ENCODE peak calls at places on chromosomes 3 and 15, in four cellular contexts. One of them, this sample, is unnamed. For H3K27me3, the result is how much of the 10 kb centered on the place peaks cover.

GRCh38 chr3:127690823-127691452 is 18.2 kb downstream of the ABTB1 start:
- DNase-seq in gastrocnemius medialis: no peak
- DNase-seq in tibial artery: peak
- DNase-seq in neural progenitor cell: peak
- DNase-seq in this sample: no peak

GRCh38 chr3:67296039-67296892 is 298.2 kb downstream of the KBTBD8 start:
- DNase-seq in gastrocnemius medialis: no peak
- DNase-seq in tibial artery: no peak
- DNase-seq in neural progenitor cell: no peak
- DNase-seq in this sample: no peak

GRCh38 chr3:114690896-114691295 is 397.1 kb downstream of the TIGIT start:
- DNase-seq in gastrocnemius medialis: no peak
- DNase-seq in tibial artery: no peak
- DNase-seq in neural progenitor cell: no peak
- DNase-seq in this sample: no peak

GRCh38 chr3:179071161-179071568 is 444 bp downstream of the ZMAT3 start:
- DNase-seq in gastrocnemius medialis: peak
- DNase-seq in tibial artery: no peak
- DNase-seq in neural progenitor cell: no peak
- DNase-seq in this sample: no peak

GRCh38 chr3:179760944-179761343 is 108.1 kb downstream of the USP13 start:
- DNase-seq in gastrocnemius medialis: no peak
- DNase-seq in tibial artery: no peak
- DNase-seq in neural progenitor cell: no peak
- DNase-seq in this sample: no peak

GRCh38 chr15:39738998-39739397 is 43.6 kb downstream of the FSIP1 start:
- DNase-seq in gastrocnemius medialis: no peak
- DNase-seq in tibial artery: no peak
- DNase-seq in neural progenitor cell: no peak
- DNase-seq in this sample: no peak

GRCh38 chr3:43689166-43689565 is 1.6 kb upstream of the ABHD5 start:
- DNase-seq in gastrocnemius medialis: no peak
- DNase-seq in tibial artery: no peak
- DNase-seq in neural progenitor cell: no peak
- DNase-seq in this sample: no peak

GRCh38 chr15:52010633-52011595 is 8.1 kb upstream of the MAPK6 start:
- DNase-seq in gastrocnemius medialis: peak
- DNase-seq in tibial artery: no peak
- DNase-seq in neural progenitor cell: no peak
- DNase-seq in this sample: no peak

GRCh38 chr15:75842722-75843617 is at the start of gene UBE2Q2:
- DNase-seq in gastrocnemius medialis: peak
- DNase-seq in tibial artery: peak
- DNase-seq in neural progenitor cell: peak
- DNase-seq in this sample: no peak

GRCh38 chr15:31277335-31278055 is 49.1 kb upstream of the KLF13 start:
- DNase-seq in gastrocnemius medialis: no peak
- DNase-seq in tibial artery: peak
- DNase-seq in neural progenitor cell: no peak
- DNase-seq in this sample: no peak

GRCh38 chr3:147655236-147655635 is 246.1 kb downstream of the ZIC1 start:
- DNase-seq in gastrocnemius medialis: no peak
- DNase-seq in tibial artery: no peak
- DNase-seq in neural progenitor cell: no peak
- DNase-seq in this sample: no peak
- H3K27me3 ChIP-seq in gastrocnemius medialis: under half
- H3K27me3 ChIP-seq in tibial artery: under half
- H3K27me3 ChIP-seq in neural progenitor cell: under half
- H3K27me3 ChIP-seq in this sample: under half

GRCh38 chr3:53890726-53891499 is 746 bp downstream of the SELENOK start:
- DNase-seq in gastrocnemius medialis: no peak
- DNase-seq in tibial artery: no peak
- DNase-seq in neural progenitor cell: peak
- DNase-seq in this sample: no peak

GRCh38 chr3:53884623-53885022 is 2.7 kb upstream of the ACTR8 start:
- DNase-seq in gastrocnemius medialis: no peak
- DNase-seq in tibial artery: no peak
- DNase-seq in neural progenitor cell: no peak
- DNase-seq in this sample: no peak

GRCh38 chr3:53888229-53888628 is 3.4 kb downstream of the SELENOK start:
- DNase-seq in gastrocnemius medialis: no peak
- DNase-seq in tibial artery: no peak
- DNase-seq in neural progenitor cell: no peak
- DNase-seq in this sample: no peak

GRCh38 chr3:53885239-53885638 is 3.3 kb upstream of the ACTR8 start:
- DNase-seq in gastrocnemius medialis: no peak
- DNase-seq in tibial artery: no peak
- DNase-seq in neural progenitor cell: no peak
- DNase-seq in this sample: no peak

GRCh38 chr3:53887446-53887845 is 4.2 kb downstream of the SELENOK start:
- DNase-seq in gastrocnemius medialis: no peak
- DNase-seq in tibial artery: no peak
- DNase-seq in neural progenitor cell: no peak
- DNase-seq in this sample: no peak
- H3K27ac ChIP-seq in gastrocnemius medialis: no peak
- H3K27ac ChIP-seq in tibial artery: no peak
- H3K27ac ChIP-seq in neural progenitor cell: no peak
- H3K27ac ChIP-seq in this sample: no peak

GRCh38 chr15:73755946-73756345 is 2.8 kb upstream of the INSYN1 start:
- DNase-seq in gastrocnemius medialis: no peak
- DNase-seq in tibial artery: no peak
- DNase-seq in neural progenitor cell: no peak
- DNase-seq in this sample: no peak

GRCh38 chr15:73754461-73754860 is 1.3 kb upstream of the INSYN1 start:
- DNase-seq in gastrocnemius medialis: no peak
- DNase-seq in tibial artery: no peak
- DNase-seq in neural progenitor cell: no peak
- DNase-seq in this sample: no peak

GRCh38 chr15:73756947-73757513 is 3.9 kb upstream of the INSYN1 start:
- DNase-seq in gastrocnemius medialis: no peak
- DNase-seq in tibial artery: no peak
- DNase-seq in neural progenitor cell: no peak
- DNase-seq in this sample: no peak

GRCh38 chr15:73756390-73756789 is 3.2 kb upstream of the INSYN1 start:
- DNase-seq in gastrocnemius medialis: no peak
- DNase-seq in tibial artery: no peak
- DNase-seq in neural progenitor cell: no peak
- DNase-seq in this sample: no peak

DNA sequence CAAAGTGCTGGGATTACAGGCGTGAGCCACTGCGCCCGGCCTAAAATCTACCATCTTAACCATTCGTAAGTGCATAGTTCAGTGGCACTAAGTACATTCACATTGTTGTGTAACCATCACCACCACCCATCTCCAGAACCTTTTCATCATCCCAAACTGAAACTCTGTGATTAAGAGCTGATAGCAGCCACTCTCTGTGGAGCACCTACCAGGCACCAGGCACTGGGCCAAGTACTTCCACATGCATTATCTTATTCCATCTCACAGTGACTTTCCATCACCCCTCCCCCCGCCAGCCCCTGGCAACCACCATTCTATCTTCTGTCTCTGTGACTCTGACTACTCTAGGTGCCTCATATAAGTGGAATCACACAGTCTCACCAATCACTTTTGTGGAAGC is 2.3 kb upstream of the INSYN1 start:
- DNase-seq in gastrocnemius medialis: no peak
- DNase-seq in tibial artery: no peak
- DNase-seq in neural progenitor cell: no peak
- DNase-seq in this sample: no peak
- H3K27me3 ChIP-seq in gastrocnemius medialis: under half
- H3K27me3 ChIP-seq in tibial artery: half or more
- H3K27me3 ChIP-seq in neural progenitor cell: under half
- H3K27me3 ChIP-seq in this sample: under half

GRCh38 chr15:58303236-58303635 is 128.6 kb upstream of the LIPC start:
- DNase-seq in gastrocnemius medialis: no peak
- DNase-seq in tibial artery: no peak
- DNase-seq in neural progenitor cell: no peak
- DNase-seq in this sample: no peak

GRCh38 chr15:58309993-58310928 is 121.5 kb upstream of the LIPC start:
- DNase-seq in gastrocnemius medialis: no peak
- DNase-seq in tibial artery: peak
- DNase-seq in neural progenitor cell: no peak
- DNase-seq in this sample: no peak

GRCh38 chr15:58308742-58309355 is 122.9 kb upstream of the LIPC start:
- DNase-seq in gastrocnemius medialis: no peak
- DNase-seq in tibial artery: no peak
- DNase-seq in neural progenitor cell: peak
- DNase-seq in this sample: no peak

GRCh38 chr15:58307313-58307961 is 124.4 kb upstream of the LIPC start:
- DNase-seq in gastrocnemius medialis: no peak
- DNase-seq in tibial artery: no peak
- DNase-seq in neural progenitor cell: peak
- DNase-seq in this sample: no peak

GRCh38 chr15:58306591-58307312 is 125.0 kb upstream of the LIPC start:
- DNase-seq in gastrocnemius medialis: no peak
- DNase-seq in tibial artery: no peak
- DNase-seq in neural progenitor cell: peak
- DNase-seq in this sample: no peak
- H3K27ac ChIP-seq in gastrocnemius medialis: no peak
- H3K27ac ChIP-seq in tibial artery: no peak
- H3K27ac ChIP-seq in neural progenitor cell: peak
- H3K27ac ChIP-seq in this sample: peak

DNA sequence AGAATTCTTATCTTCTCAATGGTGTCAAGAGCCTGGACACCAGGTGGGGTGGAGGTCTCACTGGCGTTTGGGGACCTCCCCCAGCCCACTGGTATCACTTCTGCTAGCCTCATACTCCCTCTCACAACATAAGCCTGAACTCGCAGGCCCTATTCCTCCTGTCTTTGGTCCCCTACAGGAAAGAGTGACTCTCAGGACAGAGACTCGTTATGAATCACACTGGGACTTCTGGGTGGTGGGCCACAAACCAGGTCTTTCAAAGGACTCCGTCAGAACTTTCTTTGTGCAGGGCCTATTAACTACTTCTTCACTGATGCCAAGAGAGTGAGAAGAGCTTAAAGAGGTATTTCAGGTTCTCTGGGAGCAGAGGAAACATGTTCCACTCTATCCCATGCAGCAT is 100.4 kb downstream of the WDR76 start:
- DNase-seq in gastrocnemius medialis: no peak
- DNase-seq in tibial artery: no peak
- DNase-seq in neural progenitor cell: no peak
- DNase-seq in this sample: no peak
- H3K27me3 ChIP-seq in gastrocnemius medialis: under half
- H3K27me3 ChIP-seq in tibial artery: under half
- H3K27me3 ChIP-seq in neural progenitor cell: under half
- H3K27me3 ChIP-seq in this sample: under half

GRCh38 chr3:15557511-15557946 is 36.0 kb upstream of the COLQ start:
- DNase-seq in gastrocnemius medialis: no peak
- DNase-seq in tibial artery: no peak
- DNase-seq in neural progenitor cell: peak
- DNase-seq in this sample: peak

GRCh38 chr3:15556512-15556911 is 35.0 kb upstream of the COLQ start:
- DNase-seq in gastrocnemius medialis: no peak
- DNase-seq in tibial artery: no peak
- DNase-seq in neural progenitor cell: no peak
- DNase-seq in this sample: no peak

GRCh38 chr3:15551902-15552301 is 30.4 kb upstream of the COLQ start:
- DNase-seq in gastrocnemius medialis: no peak
- DNase-seq in tibial artery: no peak
- DNase-seq in neural progenitor cell: no peak
- DNase-seq in this sample: no peak

GRCh38 chr3:15558581-15558980 is 37.1 kb upstream of the COLQ start:
- DNase-seq in gastrocnemius medialis: no peak
- DNase-seq in tibial artery: no peak
- DNase-seq in neural progenitor cell: no peak
- DNase-seq in this sample: no peak

DNA sequence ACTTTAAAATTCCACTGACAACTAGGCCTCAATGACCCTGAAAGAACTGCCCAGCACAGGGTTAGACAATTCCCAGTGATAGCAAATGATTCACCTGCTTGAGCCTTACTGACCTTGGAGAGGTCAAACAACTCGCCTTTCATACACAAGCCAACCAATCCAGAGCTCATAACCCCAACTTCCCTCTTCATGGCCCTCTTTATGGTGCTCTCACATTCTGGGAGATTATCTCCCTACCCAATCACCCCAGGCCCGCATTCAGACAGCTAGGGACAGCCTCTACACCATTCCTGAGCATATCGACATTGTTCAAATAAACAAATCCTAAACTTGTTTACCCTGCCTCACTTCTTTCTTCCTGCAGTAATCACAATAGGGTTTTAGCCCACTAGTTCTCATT is 32.2 kb upstream of the COLQ start:
- DNase-seq in gastrocnemius medialis: no peak
- DNase-seq in tibial artery: no peak
- DNase-seq in neural progenitor cell: no peak
- DNase-seq in this sample: no peak
- H3K27ac ChIP-seq in gastrocnemius medialis: no peak
- H3K27ac ChIP-seq in tibial artery: no peak
- H3K27ac ChIP-seq in neural progenitor cell: no peak
- H3K27ac ChIP-seq in this sample: no peak

GRCh38 chr3:27718459-27718858 is 3.7 kb downstream of the EOMES start:
- DNase-seq in gastrocnemius medialis: no peak
- DNase-seq in tibial artery: no peak
- DNase-seq in neural progenitor cell: no peak
- DNase-seq in this sample: no peak
- H3K27me3 ChIP-seq in gastrocnemius medialis: half or more
- H3K27me3 ChIP-seq in tibial artery: half or more
- H3K27me3 ChIP-seq in neural progenitor cell: half or more
- H3K27me3 ChIP-seq in this sample: under half

GRCh38 chr3:112987710-112988334 is 3.0 kb upstream of the GTPBP8 start:
- DNase-seq in gastrocnemius medialis: no peak
- DNase-seq in tibial artery: no peak
- DNase-seq in neural progenitor cell: no peak
- DNase-seq in this sample: no peak

GRCh38 chr3:112995800-112996199 is 5.0 kb downstream of the GTPBP8 start:
- DNase-seq in gastrocnemius medialis: no peak
- DNase-seq in tibial artery: no peak
- DNase-seq in neural progenitor cell: no peak
- DNase-seq in this sample: no peak

GRCh38 chr3:112990672-112991602 is at the start of gene GTPBP8:
- DNase-seq in gastrocnemius medialis: peak
- DNase-seq in tibial artery: peak
- DNase-seq in neural progenitor cell: peak
- DNase-seq in this sample: peak
- H3K27ac ChIP-seq in gastrocnemius medialis: peak
- H3K27ac ChIP-seq in tibial artery: peak
- H3K27ac ChIP-seq in neural progenitor cell: peak
- H3K27ac ChIP-seq in this sample: peak